ENCODE peak calls at places on chromosomes 1 and 21, in four cellular contexts. W is neural progenitor cell; B is heart right ventricle; F is effector memory CD4-positive, alpha-beta T cell. T is an unnamed sample. For H3K4me1, the result is how much of the 10 kb centered on the place peaks cover.

GRCh38 chr1:205344010-205344808 is 12.5 kb downstream of the KLHDC8A start:
- DNase-seq in F (no peak), B (no peak), W (peak), T (peak)

GRCh38 chr1:117819301-117819700 is 110.1 kb downstream of the GDAP2 start:
- DNase-seq in W (no peak), F (no peak), B (no peak), T (no peak)

GRCh38 chr1:5906116-5906515 is 86.1 kb downstream of the NPHP4 start:
- DNase-seq in B (no peak), W (no peak), F (no peak), T (no peak)

GRCh38 chr1:186050360-186050759 is 316.2 kb downstream of the HMCN1 start:
- DNase-seq in B (no peak), F (no peak), W (no peak), T (no peak)

GRCh38 chr1:193794239-193794638 is 607.8 kb upstream of the B3GALT2 start:
- DNase-seq in W (peak), F (no peak), B (no peak), T (no peak)

GRCh38 chr1:110288111-110288510 is 51.1 kb upstream of the RBM15 start:
- DNase-seq in F (no peak), W (no peak), B (no peak), T (no peak)

GRCh38 chr1:224357626-224358124 is 996 bp downstream of the CNIH4 start:
- DNase-seq in F (no peak), W (peak), B (no peak), T (no peak)

GRCh38 chr1:204461331-204462228 is 33.0 kb downstream of the PIK3C2B start:
- DNase-seq in F (peak), W (no peak), B (peak), T (peak)

GRCh38 chr1:74570797-74571492 is 58.5 kb upstream of the LRRC53 start:
- DNase-seq in B (no peak), W (peak), F (no peak), T (no peak)

GRCh38 chr1:47707887-47708535 is 270.2 kb downstream of the FOXD2 start:
- DNase-seq in F (no peak), B (no peak), W (no peak), T (no peak)

GRCh38 chr1:14113841-14114567 is 414.0 kb downstream of the PRDM2 start:
- DNase-seq in F (no peak), B (peak), W (peak), T (no peak)

GRCh38 chr1:87093286-87093685 is 178.9 kb downstream of the HS2ST1 start:
- DNase-seq in B (no peak), W (no peak), F (no peak), T (no peak)

GRCh38 chr21:37877171-37877570 is 39.1 kb downstream of the KCNJ6 start:
- DNase-seq in W (no peak), B (no peak), F (no peak), T (no peak)

GRCh38 chr1:220702733-220703704 is 12.9 kb downstream of the C1orf115 start:
- DNase-seq in F (no peak), B (no peak), W (no peak), T (no peak)

GRCh38 chr1:181255270-181255929 is 166.9 kb downstream of the IER5 start:
- DNase-seq in F (no peak), B (no peak), W (no peak), T (no peak)

GRCh38 chr1:217332426-217333065 is 298.3 kb downstream of the GPATCH2 start:
- DNase-seq in B (no peak), F (no peak), W (no peak), T (no peak)

GRCh38 chr1:29416825-29417557 is 180.7 kb downstream of the PTPRU start:
- DNase-seq in W (no peak), B (no peak), F (no peak), T (no peak)

GRCh38 chr1:169487561-169487960 is 1.8 kb upstream of the SLC19A2 start:
- DNase-seq in W (no peak), B (no peak), F (no peak), T (no peak)

GRCh38 chr1:222523852-222524251 is 24.1 kb downstream of the HHIPL2 start:
- DNase-seq in B (no peak), W (no peak), F (no peak), T (no peak)

GRCh38 chr1:54381524-54381923 is 24.7 kb downstream of the SSBP3 start:
- DNase-seq in B (no peak), F (no peak), W (no peak), T (no peak)
- H3K4me1 ChIP-seq in B (under half), F (under half), W (under half), T (half or more)

GRCh38 chr1:226588484-226588883 is 39.9 kb downstream of the STUM start:
- DNase-seq in F (no peak), B (no peak), W (no peak), T (no peak)

GRCh38 chr1:226589008-226589733 is 40.6 kb downstream of the STUM start:
- DNase-seq in B (no peak), W (no peak), F (no peak), T (no peak)

GRCh38 chr1:226586116-226586515 is 37.6 kb downstream of the STUM start:
- DNase-seq in B (no peak), W (no peak), F (no peak), T (no peak)

GRCh38 chr1:226584164-226584563 is 35.6 kb downstream of the STUM start:
- DNase-seq in B (no peak), F (no peak), W (no peak), T (no peak)

GRCh38 chr1:226586650-226587443 is 38.3 kb downstream of the STUM start:
- DNase-seq in W (no peak), B (no peak), F (no peak), T (no peak)
- H3K4me3 ChIP-seq in W (no peak), B (no peak), F (no peak), T (no peak)

DNA sequence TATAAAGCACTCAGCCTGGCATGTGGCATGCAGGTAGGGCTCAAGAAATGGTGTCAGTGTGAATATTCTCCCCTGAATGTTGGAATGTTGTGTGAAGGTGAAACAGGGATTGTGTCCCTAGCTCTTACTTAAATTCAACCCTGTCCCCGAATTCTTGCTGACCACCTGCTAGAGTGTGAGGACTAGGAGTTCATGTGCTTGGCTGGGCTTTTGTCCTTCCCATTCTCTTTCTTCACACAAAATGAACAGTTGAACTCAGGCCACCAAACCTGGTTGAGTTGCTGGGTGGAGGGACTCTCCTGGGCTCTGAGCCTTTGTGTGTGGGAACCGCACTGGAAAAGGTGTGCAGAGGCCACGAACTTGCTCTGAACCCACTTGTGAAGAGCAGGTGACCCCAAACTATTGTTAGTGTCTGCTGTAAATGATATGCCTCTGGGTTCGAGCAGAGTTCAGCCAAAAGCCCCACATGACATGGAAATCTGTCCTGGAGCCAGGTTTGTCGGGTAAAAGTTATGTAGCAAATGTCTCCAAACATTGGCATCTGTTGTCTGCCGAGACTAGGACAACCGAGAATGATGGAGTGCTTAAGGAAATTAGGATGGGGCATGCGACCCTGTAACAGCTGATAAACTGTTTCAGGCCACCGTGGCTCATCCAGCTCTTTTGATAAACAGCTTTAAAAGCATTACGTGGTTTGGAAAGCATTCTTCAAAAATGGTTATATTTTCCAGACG is 144.2 kb downstream of the DHRS3 start:
- DNase-seq in F (no peak), W (no peak), B (no peak), T (no peak)
- H3K27ac ChIP-seq in F (peak), W (no peak), B (peak), T (peak)

GRCh38 chr21:44735821-44736220 is 24.4 kb upstream of the TSPEAR start:
- DNase-seq in F (no peak), W (no peak), B (no peak), T (no peak)
- H3K4me1 ChIP-seq in F (under half), W (under half), B (under half), T (under half)

GRCh38 chr1:229027622-229028182 is 243.2 kb upstream of the RAB4A start:
- DNase-seq in B (no peak), F (no peak), W (peak), T (no peak)
- H3K4me3 ChIP-seq in B (no peak), F (peak), W (peak), T (peak)

DNA sequence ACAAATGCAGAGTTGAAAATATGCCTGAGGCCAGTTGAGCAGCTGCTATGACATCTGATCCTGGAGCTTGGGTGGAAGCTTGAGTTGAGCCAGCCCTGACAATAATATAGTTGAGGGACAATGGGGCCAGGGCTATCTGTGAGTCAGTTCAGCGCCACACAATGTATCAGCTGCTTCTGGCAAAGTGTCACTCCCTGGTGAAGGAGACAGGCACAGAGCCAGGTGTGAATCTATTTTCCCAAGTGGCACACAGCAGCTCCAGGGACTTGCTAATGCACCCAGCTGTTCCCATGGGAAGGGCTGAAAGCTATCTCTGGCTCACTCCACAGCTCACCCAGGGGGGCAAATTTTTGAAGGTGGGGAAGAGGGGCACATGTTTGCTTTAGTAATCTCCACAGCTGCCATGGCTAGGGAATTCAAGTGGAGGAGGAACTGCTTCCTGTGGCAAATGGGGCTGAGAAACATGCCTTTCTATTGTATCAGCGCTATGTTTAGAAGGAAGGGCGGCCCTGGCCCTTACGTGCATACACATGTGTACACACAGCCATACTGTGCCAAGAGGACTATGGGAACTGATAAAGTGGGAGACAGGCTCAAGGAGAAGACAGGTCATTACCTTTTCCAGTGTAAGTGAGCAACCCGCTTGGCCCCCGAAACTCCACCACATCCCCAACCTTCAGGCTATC is 2.2 kb downstream of the CYB5R1 start:
- DNase-seq in F (no peak), B (no peak), W (no peak), T (no peak)
- H3K27ac ChIP-seq in F (no peak), B (peak), W (no peak), T (no peak)